ENCODE peak calls at places on chromosomes 5 and 9, in six cellular contexts. One of them, this sample, is unnamed. For H3K36me3, the result is how much of the 10 kb centered on the place peaks cover.

GRCh38 chr9:3525088-3525835 is 539 bp downstream of the RFX3 start:
- DNase-seq in WERI-Rb-1: no peak
- DNase-seq in hepatocyte: peak
- DNase-seq in upper lobe of right lung: peak
- DNase-seq in ovary: peak
- DNase-seq in H1: peak
- DNase-seq in this sample: peak

GRCh38 chr5:9513825-9514224 is 32.0 kb downstream of the SEMA5A start:
- DNase-seq in ovary: no peak
- DNase-seq in upper lobe of right lung: no peak
- DNase-seq in H1: no peak
- DNase-seq in hepatocyte: peak
- DNase-seq in WERI-Rb-1: no peak
- DNase-seq in this sample: peak

GRCh38 chr9:128355451-128355850 is 15.1 kb downstream of the SLC27A4 start:
- DNase-seq in WERI-Rb-1: no peak
- DNase-seq in ovary: no peak
- DNase-seq in upper lobe of right lung: no peak
- DNase-seq in H1: no peak
- DNase-seq in hepatocyte: no peak
- DNase-seq in this sample: no peak

GRCh38 chr5:136020383-136021015 is 8.3 kb upstream of the TGFBI start:
- DNase-seq in WERI-Rb-1: no peak
- DNase-seq in upper lobe of right lung: no peak
- DNase-seq in H1: no peak
- DNase-seq in ovary: no peak
- DNase-seq in hepatocyte: peak
- DNase-seq in this sample: no peak

GRCh38 chr5:83414601-83415000 is 56.9 kb upstream of the VCAN start:
- DNase-seq in WERI-Rb-1: no peak
- DNase-seq in upper lobe of right lung: no peak
- DNase-seq in H1: no peak
- DNase-seq in ovary: no peak
- DNase-seq in hepatocyte: no peak
- DNase-seq in this sample: no peak

GRCh38 chr5:56060276-56061110 is 65.7 kb upstream of the IL6ST start:
- DNase-seq in ovary: no peak
- DNase-seq in hepatocyte: no peak
- DNase-seq in upper lobe of right lung: no peak
- DNase-seq in WERI-Rb-1: no peak
- DNase-seq in H1: no peak
- DNase-seq in this sample: no peak

GRCh38 chr9:97694768-97695167 is 2.4 kb downstream of the XPA start:
- DNase-seq in hepatocyte: no peak
- DNase-seq in ovary: no peak
- DNase-seq in upper lobe of right lung: no peak
- DNase-seq in H1: no peak
- DNase-seq in WERI-Rb-1: no peak
- DNase-seq in this sample: no peak

GRCh38 chr5:35819656-35820055 is 37.0 kb upstream of the IL7R start:
- DNase-seq in ovary: no peak
- DNase-seq in H1: no peak
- DNase-seq in upper lobe of right lung: no peak
- DNase-seq in hepatocyte: no peak
- DNase-seq in WERI-Rb-1: no peak
- DNase-seq in this sample: no peak

GRCh38 chr5:96785271-96785670 is 22.5 kb downstream of the ERAP1 start:
- DNase-seq in ovary: no peak
- DNase-seq in H1: no peak
- DNase-seq in hepatocyte: no peak
- DNase-seq in WERI-Rb-1: no peak
- DNase-seq in upper lobe of right lung: no peak
- DNase-seq in this sample: no peak

GRCh38 chr5:1415626-1416360 is 29.4 kb downstream of the SLC6A3 start:
- DNase-seq in upper lobe of right lung: peak
- DNase-seq in hepatocyte: no peak
- DNase-seq in H1: no peak
- DNase-seq in ovary: no peak
- DNase-seq in WERI-Rb-1: peak
- DNase-seq in this sample: no peak

GRCh38 chr5:157772077-157772613 is 28.6 kb downstream of the LSM11 start:
- DNase-seq in upper lobe of right lung: no peak
- DNase-seq in WERI-Rb-1: no peak
- DNase-seq in ovary: no peak
- DNase-seq in hepatocyte: no peak
- DNase-seq in H1: no peak
- DNase-seq in this sample: peak

GRCh38 chr5:140136624-140137023 is 10.9 kb downstream of the IGIP start:
- DNase-seq in WERI-Rb-1: no peak
- DNase-seq in hepatocyte: no peak
- DNase-seq in upper lobe of right lung: no peak
- DNase-seq in ovary: no peak
- DNase-seq in H1: no peak
- DNase-seq in this sample: no peak

GRCh38 chr9:135641745-135642144 is 2.4 kb upstream of the GLT6D1 start:
- DNase-seq in ovary: no peak
- DNase-seq in upper lobe of right lung: no peak
- DNase-seq in H1: no peak
- DNase-seq in hepatocyte: no peak
- DNase-seq in WERI-Rb-1: no peak
- DNase-seq in this sample: no peak

GRCh38 chr5:148209151-148209550 is 6.3 kb downstream of the SPINK6 start:
- DNase-seq in H1: no peak
- DNase-seq in WERI-Rb-1: no peak
- DNase-seq in ovary: no peak
- DNase-seq in hepatocyte: peak
- DNase-seq in upper lobe of right lung: no peak
- DNase-seq in this sample: no peak

GRCh38 chr9:34552606-34552981 is 29.8 kb upstream of the ENHO start:
- DNase-seq in ovary: no peak
- DNase-seq in hepatocyte: no peak
- DNase-seq in upper lobe of right lung: peak
- DNase-seq in WERI-Rb-1: no peak
- DNase-seq in H1: no peak
- DNase-seq in this sample: no peak

GRCh38 chr5:24368121-24368520 is 276.7 kb downstream of the CDH10 start:
- DNase-seq in WERI-Rb-1: no peak
- DNase-seq in upper lobe of right lung: no peak
- DNase-seq in hepatocyte: no peak
- DNase-seq in H1: no peak
- DNase-seq in ovary: no peak
- DNase-seq in this sample: no peak

GRCh38 chr9:17793713-17794622 is 215.1 kb downstream of the SH3GL2 start:
- DNase-seq in upper lobe of right lung: no peak
- DNase-seq in ovary: no peak
- DNase-seq in WERI-Rb-1: peak
- DNase-seq in H1: no peak
- DNase-seq in hepatocyte: peak
- DNase-seq in this sample: peak

GRCh38 chr5:141869514-141869913 is 8.7 kb downstream of the PCDH1 start:
- DNase-seq in H1: no peak
- DNase-seq in ovary: no peak
- DNase-seq in WERI-Rb-1: no peak
- DNase-seq in hepatocyte: no peak
- DNase-seq in upper lobe of right lung: peak
- DNase-seq in this sample: no peak

GRCh38 chr5:132056610-132057497 is 3.6 kb upstream of the IL3 start:
- DNase-seq in hepatocyte: no peak
- DNase-seq in upper lobe of right lung: peak
- DNase-seq in H1: no peak
- DNase-seq in ovary: peak
- DNase-seq in WERI-Rb-1: peak
- DNase-seq in this sample: no peak

GRCh38 chr5:113263545-113263944 is 171.2 kb downstream of the TSSK1B start:
- DNase-seq in upper lobe of right lung: no peak
- DNase-seq in hepatocyte: no peak
- DNase-seq in ovary: no peak
- DNase-seq in WERI-Rb-1: no peak
- DNase-seq in H1: no peak
- DNase-seq in this sample: no peak

GRCh38 chr9:114189823-114190562 is 34.7 kb downstream of the COL27A1 start:
- DNase-seq in upper lobe of right lung: no peak
- DNase-seq in ovary: no peak
- DNase-seq in hepatocyte: no peak
- DNase-seq in H1: no peak
- DNase-seq in WERI-Rb-1: no peak
- DNase-seq in this sample: no peak
- H3K36me3 ChIP-seq in upper lobe of right lung: under half
- H3K36me3 ChIP-seq in ovary: under half
- H3K36me3 ChIP-seq in hepatocyte: under half
- H3K36me3 ChIP-seq in H1: under half
- H3K36me3 ChIP-seq in WERI-Rb-1: half or more
- H3K36me3 ChIP-seq in this sample: under half

DNA sequence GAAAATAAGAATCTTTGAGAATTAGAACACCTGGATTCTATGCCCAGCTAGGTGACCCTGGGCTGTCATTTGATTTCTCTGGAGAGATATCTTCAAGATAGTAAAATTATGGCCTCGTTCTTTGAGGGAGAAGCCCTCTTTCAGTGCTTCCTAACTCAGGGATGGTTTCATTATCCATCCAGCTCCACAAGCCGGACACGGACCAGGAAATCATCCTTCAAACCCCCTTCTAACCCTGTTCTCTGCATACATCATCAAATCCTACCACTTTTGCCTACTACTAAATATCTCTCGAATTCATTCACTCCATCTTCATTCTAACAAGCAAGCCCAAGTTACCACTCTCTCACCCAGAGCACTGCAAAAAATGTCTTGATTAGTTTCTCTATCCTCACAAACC is 57.2 kb downstream of the MAPKAP1 start:
- DNase-seq in H1: no peak
- DNase-seq in WERI-Rb-1: no peak
- DNase-seq in ovary: no peak
- DNase-seq in hepatocyte: no peak
- DNase-seq in upper lobe of right lung: no peak
- DNase-seq in this sample: no peak
- H3K4me3 ChIP-seq in H1: no peak
- H3K4me3 ChIP-seq in WERI-Rb-1: no peak
- H3K4me3 ChIP-seq in ovary: no peak
- H3K4me3 ChIP-seq in hepatocyte: no peak
- H3K4me3 ChIP-seq in upper lobe of right lung: no peak
- H3K4me3 ChIP-seq in this sample: no peak

GRCh38 chr9:68969538-68969937 is 44.4 kb downstream of the PRKACG start:
- DNase-seq in ovary: no peak
- DNase-seq in upper lobe of right lung: no peak
- DNase-seq in H1: no peak
- DNase-seq in WERI-Rb-1: no peak
- DNase-seq in hepatocyte: no peak
- DNase-seq in this sample: no peak

GRCh38 chr9:68966496-68966944 is 47.4 kb downstream of the PRKACG start:
- DNase-seq in hepatocyte: no peak
- DNase-seq in ovary: no peak
- DNase-seq in H1: no peak
- DNase-seq in WERI-Rb-1: no peak
- DNase-seq in upper lobe of right lung: no peak
- DNase-seq in this sample: no peak

GRCh38 chr9:68964765-68965164 is 49.1 kb downstream of the PRKACG start:
- DNase-seq in hepatocyte: no peak
- DNase-seq in H1: no peak
- DNase-seq in upper lobe of right lung: no peak
- DNase-seq in ovary: no peak
- DNase-seq in WERI-Rb-1: no peak
- DNase-seq in this sample: no peak

GRCh38 chr9:68970150-68970549 is 43.8 kb downstream of the PRKACG start:
- DNase-seq in hepatocyte: no peak
- DNase-seq in WERI-Rb-1: no peak
- DNase-seq in H1: no peak
- DNase-seq in upper lobe of right lung: no peak
- DNase-seq in ovary: no peak
- DNase-seq in this sample: no peak

GRCh38 chr9:68967800-68968199 is 46.1 kb downstream of the PRKACG start:
- DNase-seq in ovary: no peak
- DNase-seq in WERI-Rb-1: no peak
- DNase-seq in upper lobe of right lung: no peak
- DNase-seq in hepatocyte: no peak
- DNase-seq in H1: no peak
- DNase-seq in this sample: no peak
- H3K36me3 ChIP-seq in ovary: under half
- H3K36me3 ChIP-seq in WERI-Rb-1: under half
- H3K36me3 ChIP-seq in upper lobe of right lung: under half
- H3K36me3 ChIP-seq in hepatocyte: under half
- H3K36me3 ChIP-seq in H1: under half
- H3K36me3 ChIP-seq in this sample: under half

DNA sequence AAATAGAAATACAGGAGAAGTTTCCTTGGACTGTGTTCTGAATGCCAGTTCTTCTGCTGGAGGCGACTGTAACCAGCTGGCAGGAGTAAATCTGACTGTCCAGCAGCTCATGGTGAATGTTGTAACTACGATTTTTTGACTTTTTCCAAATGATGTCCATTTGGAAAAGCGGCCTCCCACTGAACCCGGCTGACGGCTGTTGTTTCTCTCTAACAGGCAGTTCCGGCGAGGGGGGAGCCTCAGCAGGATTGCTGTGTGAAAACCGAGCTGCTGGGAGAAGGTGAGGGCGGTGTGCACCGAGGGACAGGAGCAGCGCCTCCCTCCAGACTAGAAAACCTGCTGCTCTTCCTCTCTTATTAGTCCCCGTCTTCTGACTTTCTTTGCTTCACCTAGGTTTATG is 91.9 kb downstream of the EHMT1 start:
- DNase-seq in ovary: peak
- DNase-seq in H1: no peak
- DNase-seq in hepatocyte: no peak
- DNase-seq in upper lobe of right lung: no peak
- DNase-seq in WERI-Rb-1: no peak
- DNase-seq in this sample: no peak
- H3K4me3 ChIP-seq in ovary: no peak
- H3K4me3 ChIP-seq in H1: no peak
- H3K4me3 ChIP-seq in hepatocyte: no peak
- H3K4me3 ChIP-seq in upper lobe of right lung: no peak
- H3K4me3 ChIP-seq in WERI-Rb-1: no peak
- H3K4me3 ChIP-seq in this sample: no peak

DNA sequence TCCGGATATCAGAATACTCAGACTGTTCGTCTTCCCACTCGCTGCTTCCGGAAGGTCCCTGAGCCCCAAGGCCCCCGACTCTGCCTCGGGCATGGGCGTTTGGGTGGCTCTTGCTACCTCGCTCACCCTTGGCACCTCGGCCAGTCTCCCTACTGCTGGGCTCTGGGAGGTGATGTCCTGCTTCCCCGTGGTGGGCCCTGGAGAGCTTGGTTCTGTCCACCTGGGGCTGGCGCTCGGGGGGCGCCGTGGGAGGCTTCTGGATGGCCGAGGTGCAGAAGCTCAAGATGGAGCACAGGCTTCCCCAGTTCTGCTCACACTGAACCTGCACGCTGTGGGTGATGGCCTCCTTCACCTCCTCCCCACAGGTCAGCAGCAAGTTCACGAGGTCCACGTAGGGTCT is 10.4 kb downstream of the STC2 start:
- DNase-seq in H1: no peak
- DNase-seq in ovary: no peak
- DNase-seq in WERI-Rb-1: no peak
- DNase-seq in upper lobe of right lung: no peak
- DNase-seq in hepatocyte: no peak
- DNase-seq in this sample: no peak
- H3K36me3 ChIP-seq in H1: half or more
- H3K36me3 ChIP-seq in ovary: under half
- H3K36me3 ChIP-seq in WERI-Rb-1: under half
- H3K36me3 ChIP-seq in upper lobe of right lung: under half
- H3K36me3 ChIP-seq in hepatocyte: under half
- H3K36me3 ChIP-seq in this sample: under half

This sample was measured in neural progenitor cell.